ENCODE peak calls at places on chromosomes 1 and 21, in four cellular contexts. M is substantia nigra; N is effector memory CD8-positive, alpha-beta T cell; Y is stimulated activated CD4-positive, alpha-beta T cell treated with anti-CD3 and anti-CD28 coated beads, Interleukin-2, amount 100 ng/mL, for 24 hours. K is an unnamed sample.

GRCh38 chr1:29362116-29362515 is 125.8 kb downstream of the PTPRU start:
- DNase-seq in Y (no peak), N (no peak), M (no peak), K (no peak)

GRCh38 chr1:47280142-47280541 is 33.8 kb downstream of the STIL start:
- DNase-seq in Y (no peak), M (no peak), N (no peak), K (no peak)

GRCh38 chr1:1917304-1917976 is 1.6 kb downstream of the TMEM52 start:
- DNase-seq in M (no peak), Y (no peak), N (no peak), K (no peak)

GRCh38 chr1:222788328-222789156 is 26.3 kb upstream of the DISP1 start:
- DNase-seq in M (no peak), N (no peak), Y (no peak), K (no peak)

GRCh38 chr1:101526813-101527212 is 290.0 kb downstream of the S1PR1 start:
- DNase-seq in N (no peak), Y (no peak), M (no peak), K (no peak)

GRCh38 chr1:46464013-46464548 is 25.6 kb upstream of the DMBX1 start:
- DNase-seq in Y (no peak), N (no peak), M (no peak), K (no peak)

GRCh38 chr1:184860985-184861754 is 106.5 kb upstream of the EDEM3 start:
- DNase-seq in M (no peak), N (no peak), Y (no peak), K (no peak)

GRCh38 chr1:181033799-181034391 is at the start of gene MR1:
- DNase-seq in Y (no peak), N (peak), M (no peak), K (peak)

GRCh38 chr1:16208270-16208987 is 4.0 kb downstream of the ARHGEF19 start:
- DNase-seq in Y (no peak), M (no peak), N (no peak), K (no peak)

GRCh38 chr1:11387829-11388228 is 91.1 kb upstream of the DISP3 start:
- DNase-seq in N (no peak), Y (no peak), M (no peak), K (no peak)

GRCh38 chr1:223707270-223708000 is 4.9 kb upstream of the CAPN2 start:
- DNase-seq in M (no peak), N (no peak), Y (no peak), K (no peak)

GRCh38 chr1:145885738-145886287 is at the start of gene ANKRD35:
- DNase-seq in Y (peak), N (peak), M (peak), K (peak)

GRCh38 chr1:164932580-164932979 is 373.6 kb downstream of the PBX1 start:
- DNase-seq in Y (no peak), N (no peak), M (no peak), K (no peak)

GRCh38 chr1:230643887-230644286 is 1.6 kb downstream of the COG2 start:
- DNase-seq in Y (no peak), M (no peak), N (no peak), K (no peak)

GRCh38 chr21:16634522-16634914 is 878.3 kb upstream of the CXADR start:
- DNase-seq in N (no peak), Y (no peak), M (no peak), K (no peak)

GRCh38 chr1:96418969-96419368 is 302.6 kb upstream of the PTBP2 start:
- DNase-seq in Y (no peak), N (no peak), M (no peak), K (no peak)

GRCh38 chr1:86508583-86508969 is 38.3 kb upstream of the CLCA4 start:
- DNase-seq in M (no peak), N (no peak), Y (no peak), K (no peak)

GRCh38 chr21:38661296-38662223 is 144.2 kb upstream of the ETS2 start:
- DNase-seq in M (no peak), Y (peak), N (no peak), K (peak)

GRCh38 chr1:161180643-161181042 is 3.3 kb upstream of the B4GALT3 start:
- DNase-seq in N (no peak), Y (no peak), M (no peak), K (no peak)

GRCh38 chr21:31161157-31161556 is 122.9 kb upstream of the KRTAP19-8 start:
- DNase-seq in N (no peak), Y (peak), M (peak), K (no peak)

GRCh38 chr1:226548281-226549093 is at the start of gene STUM:
- DNase-seq in N (no peak), Y (peak), M (no peak), K (no peak)

GRCh38 chr21:28337319-28337718 is 655.4 kb downstream of the LTN1 start:
- DNase-seq in Y (no peak), N (no peak), M (no peak), K (no peak)

GRCh38 chr1:236063919-236064673 is 794 bp downstream of the NID1 start:
- DNase-seq in Y (peak), N (no peak), M (peak), K (no peak)

GRCh38 chr1:34682452-34683223 is 72.2 kb upstream of the GJB5 start:
- DNase-seq in N (no peak), M (no peak), Y (no peak), K (no peak)

GRCh38 chr1:14167889-14168288 is 430.6 kb upstream of the KAZN start:
- DNase-seq in M (no peak), Y (no peak), N (no peak), K (no peak)

GRCh38 chr1:17550684-17551584 is 11.4 kb downstream of the ARHGEF10L start:
- DNase-seq in M (no peak), Y (no peak), N (no peak), K (no peak)

GRCh38 chr1:185808675-185809074 is 74.5 kb downstream of the HMCN1 start:
- DNase-seq in N (no peak), M (no peak), Y (no peak), K (no peak)

GRCh38 chr1:216047821-216048220 is 375.4 kb downstream of the USH2A start:
- DNase-seq in N (no peak), Y (no peak), M (no peak), K (no peak)

GRCh38 chr1:67460648-67461500 is 30.7 kb upstream of the SERBP1 start:
- DNase-seq in M (no peak), Y (no peak), N (no peak), K (no peak)

GRCh38 chr1:166040635-166041034 is 126.2 kb downstream of the FAM78B start:
- DNase-seq in M (no peak), N (no peak), Y (no peak), K (no peak)

GRCh38 chr1:6652986-6653385 is 28.3 kb downstream of the THAP3 start:
- DNase-seq in M (no peak), N (no peak), Y (no peak), K (no peak)

GRCh38 chr1:162230517-162230916 is 146.1 kb downstream of the SPATA46 start:
- DNase-seq in N (no peak), M (no peak), Y (no peak), K (no peak)

GRCh38 chr1:226692868-226693267 is 46.2 kb downstream of the ITPKB start:
- DNase-seq in N (no peak), Y (no peak), M (no peak), K (no peak)

GRCh38 chr21:42445311-42445710 is 41.6 kb downstream of the UBASH3A start:
- DNase-seq in M (no peak), N (no peak), Y (no peak), K (no peak)

GRCh38 chr1:36900128-36900527 is 134.2 kb downstream of the GRIK3 start:
- DNase-seq in Y (no peak), N (no peak), M (no peak), K (no peak)